ENCODE peak calls at places on chromosomes 11 and 22, in nine cellular contexts. One of them, this sample, is unnamed.
A peak's percentile ranks its signal among the peaks of the same experiment; 100 is the strongest.

GRCh38 chr11:130403301-130403804 is 25.1 kb downstream of the ADAMTS8 start:
- DNase-seq in cardiac fibroblast: peak; percentile 84
- DNase-seq in fibroblast of lung: peak; percentile 94
- DNase-seq in esophagus squamous epithelium: no peak
- DNase-seq in uterus: peak; percentile 69
- DNase-seq in GM12865: no peak
- DNase-seq in astrocyte of the spinal cord: peak; percentile 87
- DNase-seq in AG04450: peak; percentile 90
- DNase-seq in omental fat pad: no peak
- DNase-seq in this sample: peak; percentile 93

GRCh38 chr22:26986884-26987283 is 329.5 kb downstream of the MIAT start:
- DNase-seq in cardiac fibroblast: no peak
- DNase-seq in fibroblast of lung: no peak
- DNase-seq in esophagus squamous epithelium: no peak
- DNase-seq in uterus: no peak
- DNase-seq in GM12865: no peak
- DNase-seq in astrocyte of the spinal cord: no peak
- DNase-seq in AG04450: no peak
- DNase-seq in omental fat pad: no peak
- DNase-seq in this sample: no peak

GRCh38 chr22:24433001-24433867 is 5.8 kb downstream of the ADORA2A start:
- DNase-seq in cardiac fibroblast: no peak
- DNase-seq in fibroblast of lung: no peak
- DNase-seq in esophagus squamous epithelium: no peak
- DNase-seq in uterus: no peak
- DNase-seq in GM12865: no peak
- DNase-seq in astrocyte of the spinal cord: no peak
- DNase-seq in AG04450: no peak
- DNase-seq in omental fat pad: no peak
- DNase-seq in this sample: no peak

GRCh38 chr11:47577460-47578041 is 1.2 kb downstream of the KBTBD4 start:
- DNase-seq in cardiac fibroblast: no peak
- DNase-seq in fibroblast of lung: no peak
- DNase-seq in esophagus squamous epithelium: no peak
- DNase-seq in uterus: no peak
- DNase-seq in GM12865: no peak
- DNase-seq in astrocyte of the spinal cord: no peak
- DNase-seq in AG04450: no peak
- DNase-seq in omental fat pad: no peak
- DNase-seq in this sample: no peak

GRCh38 chr11:121071456-121072236 is 29.4 kb upstream of the TECTA start:
- DNase-seq in cardiac fibroblast: peak; percentile 11
- DNase-seq in fibroblast of lung: no peak
- DNase-seq in esophagus squamous epithelium: no peak
- DNase-seq in uterus: no peak
- DNase-seq in GM12865: no peak
- DNase-seq in astrocyte of the spinal cord: no peak
- DNase-seq in AG04450: no peak
- DNase-seq in omental fat pad: no peak
- DNase-seq in this sample: no peak

GRCh38 chr22:38207898-38208432 is 6.2 kb downstream of the MAFF start:
- DNase-seq in cardiac fibroblast: no peak
- DNase-seq in fibroblast of lung: no peak
- DNase-seq in esophagus squamous epithelium: no peak
- DNase-seq in uterus: no peak
- DNase-seq in GM12865: no peak
- DNase-seq in astrocyte of the spinal cord: no peak
- DNase-seq in AG04450: no peak
- DNase-seq in omental fat pad: no peak
- DNase-seq in this sample: no peak

GRCh38 chr22:46109474-46110003 is 40.8 kb upstream of the PPARA start:
- DNase-seq in cardiac fibroblast: no peak
- DNase-seq in fibroblast of lung: no peak
- DNase-seq in esophagus squamous epithelium: no peak
- DNase-seq in uterus: no peak
- DNase-seq in GM12865: no peak
- DNase-seq in astrocyte of the spinal cord: no peak
- DNase-seq in AG04450: no peak
- DNase-seq in omental fat pad: no peak
- DNase-seq in this sample: no peak

GRCh38 chr11:128848815-128849455 is 18.2 kb downstream of the KCNJ1 start:
- DNase-seq in cardiac fibroblast: peak; percentile 59
- DNase-seq in fibroblast of lung: no peak
- DNase-seq in esophagus squamous epithelium: no peak
- DNase-seq in uterus: no peak
- DNase-seq in GM12865: peak; percentile 71
- DNase-seq in astrocyte of the spinal cord: peak; percentile 22
- DNase-seq in AG04450: no peak
- DNase-seq in omental fat pad: peak; percentile 47
- DNase-seq in this sample: peak; percentile 45

GRCh38 chr11:71999360-71999759 is 651 bp downstream of the IL18BP start:
- DNase-seq in cardiac fibroblast: peak; percentile 70
- DNase-seq in fibroblast of lung: peak; percentile 29
- DNase-seq in esophagus squamous epithelium: no peak
- DNase-seq in uterus: peak; percentile 62
- DNase-seq in GM12865: no peak
- DNase-seq in astrocyte of the spinal cord: peak; percentile 27
- DNase-seq in AG04450: no peak
- DNase-seq in omental fat pad: peak; percentile 22
- DNase-seq in this sample: no peak

GRCh38 chr22:39530692-39531331 is 1.7 kb downstream of the RPS19BP1 start:
- DNase-seq in cardiac fibroblast: peak; percentile 67
- DNase-seq in fibroblast of lung: no peak
- DNase-seq in esophagus squamous epithelium: no peak
- DNase-seq in uterus: no peak
- DNase-seq in GM12865: peak; percentile 67
- DNase-seq in astrocyte of the spinal cord: peak; percentile 36
- DNase-seq in AG04450: no peak
- DNase-seq in omental fat pad: no peak
- DNase-seq in this sample: no peak
- TF ChIP-seq CTCF in cardiac fibroblast: peak; percentile 22
- TF ChIP-seq CTCF in fibroblast of lung: peak; percentile 27
- TF ChIP-seq CTCF in esophagus squamous epithelium: no peak
- TF ChIP-seq CTCF in uterus: no peak
- TF ChIP-seq CTCF in GM12865: peak; percentile 25
- TF ChIP-seq CTCF in astrocyte of the spinal cord: peak; percentile 28
- TF ChIP-seq CTCF in AG04450: peak; percentile 25
- TF ChIP-seq CTCF in omental fat pad: no peak
- TF ChIP-seq CTCF in this sample: no peak

GRCh38 chr11:96524475-96524874 is 134.7 kb downstream of the JRKL start:
- DNase-seq in cardiac fibroblast: peak; percentile 19
- DNase-seq in fibroblast of lung: no peak
- DNase-seq in esophagus squamous epithelium: no peak
- DNase-seq in uterus: no peak
- DNase-seq in GM12865: no peak
- DNase-seq in astrocyte of the spinal cord: peak; percentile 2
- DNase-seq in AG04450: no peak
- DNase-seq in omental fat pad: no peak
- DNase-seq in this sample: no peak
- TF ChIP-seq CTCF in cardiac fibroblast: no peak
- TF ChIP-seq CTCF in fibroblast of lung: no peak
- TF ChIP-seq CTCF in esophagus squamous epithelium: no peak
- TF ChIP-seq CTCF in uterus: no peak
- TF ChIP-seq CTCF in GM12865: no peak
- TF ChIP-seq CTCF in astrocyte of the spinal cord: peak; percentile 13
- TF ChIP-seq CTCF in AG04450: peak; percentile 4
- TF ChIP-seq CTCF in omental fat pad: no peak
- TF ChIP-seq CTCF in this sample: no peak

GRCh38 chr22:32237021-32237420 is 18.1 kb downstream of the SLC5A4 start:
- DNase-seq in cardiac fibroblast: no peak
- DNase-seq in fibroblast of lung: no peak
- DNase-seq in esophagus squamous epithelium: no peak
- DNase-seq in uterus: no peak
- DNase-seq in GM12865: no peak
- DNase-seq in astrocyte of the spinal cord: no peak
- DNase-seq in AG04450: no peak
- DNase-seq in omental fat pad: no peak
- DNase-seq in this sample: no peak
- TF ChIP-seq CTCF in cardiac fibroblast: no peak
- TF ChIP-seq CTCF in fibroblast of lung: no peak
- TF ChIP-seq CTCF in esophagus squamous epithelium: no peak
- TF ChIP-seq CTCF in uterus: no peak
- TF ChIP-seq CTCF in GM12865: no peak
- TF ChIP-seq CTCF in astrocyte of the spinal cord: no peak
- TF ChIP-seq CTCF in AG04450: no peak
- TF ChIP-seq CTCF in omental fat pad: no peak
- TF ChIP-seq CTCF in this sample: no peak

GRCh38 chr11:64038500-64038899 is 2.8 kb downstream of the FLRT1 start:
- DNase-seq in cardiac fibroblast: no peak
- DNase-seq in fibroblast of lung: no peak
- DNase-seq in esophagus squamous epithelium: no peak
- DNase-seq in uterus: no peak
- DNase-seq in GM12865: no peak
- DNase-seq in astrocyte of the spinal cord: no peak
- DNase-seq in AG04450: no peak
- DNase-seq in omental fat pad: no peak
- DNase-seq in this sample: no peak

GRCh38 chr11:64042301-64042700 is 6.6 kb downstream of the FLRT1 start:
- DNase-seq in cardiac fibroblast: no peak
- DNase-seq in fibroblast of lung: no peak
- DNase-seq in esophagus squamous epithelium: no peak
- DNase-seq in uterus: no peak
- DNase-seq in GM12865: no peak
- DNase-seq in astrocyte of the spinal cord: no peak
- DNase-seq in AG04450: no peak
- DNase-seq in omental fat pad: no peak
- DNase-seq in this sample: no peak

GRCh38 chr11:64041846-64042245 is 6.1 kb downstream of the FLRT1 start:
- DNase-seq in cardiac fibroblast: no peak
- DNase-seq in fibroblast of lung: no peak
- DNase-seq in esophagus squamous epithelium: no peak
- DNase-seq in uterus: no peak
- DNase-seq in GM12865: no peak
- DNase-seq in astrocyte of the spinal cord: no peak
- DNase-seq in AG04450: no peak
- DNase-seq in omental fat pad: no peak
- DNase-seq in this sample: no peak

GRCh38 chr11:64039012-64039665 is 3.4 kb downstream of the FLRT1 start:
- DNase-seq in cardiac fibroblast: no peak
- DNase-seq in fibroblast of lung: no peak
- DNase-seq in esophagus squamous epithelium: no peak
- DNase-seq in uterus: no peak
- DNase-seq in GM12865: no peak
- DNase-seq in astrocyte of the spinal cord: no peak
- DNase-seq in AG04450: no peak
- DNase-seq in omental fat pad: no peak
- DNase-seq in this sample: no peak

GRCh38 chr11:64040684-64041267 is 5.0 kb downstream of the FLRT1 start:
- DNase-seq in cardiac fibroblast: no peak
- DNase-seq in fibroblast of lung: no peak
- DNase-seq in esophagus squamous epithelium: no peak
- DNase-seq in uterus: no peak
- DNase-seq in GM12865: peak; percentile 19
- DNase-seq in astrocyte of the spinal cord: no peak
- DNase-seq in AG04450: no peak
- DNase-seq in omental fat pad: no peak
- DNase-seq in this sample: no peak
- TF ChIP-seq CTCF in cardiac fibroblast: peak; percentile 41
- TF ChIP-seq CTCF in fibroblast of lung: peak; percentile 44
- TF ChIP-seq CTCF in esophagus squamous epithelium: no peak
- TF ChIP-seq CTCF in uterus: no peak
- TF ChIP-seq CTCF in GM12865: peak; percentile 30
- TF ChIP-seq CTCF in astrocyte of the spinal cord: peak; percentile 46
- TF ChIP-seq CTCF in AG04450: peak; percentile 42
- TF ChIP-seq CTCF in omental fat pad: no peak
- TF ChIP-seq CTCF in this sample: no peak

GRCh38 chr11:31827458-31828206 is 16.5 kb upstream of the PAX6 start:
- DNase-seq in cardiac fibroblast: no peak
- DNase-seq in fibroblast of lung: peak; percentile 32
- DNase-seq in esophagus squamous epithelium: no peak
- DNase-seq in uterus: no peak
- DNase-seq in GM12865: no peak
- DNase-seq in astrocyte of the spinal cord: no peak
- DNase-seq in AG04450: peak; percentile 34
- DNase-seq in omental fat pad: no peak
- DNase-seq in this sample: no peak

GRCh38 chr11:31824791-31825452 is 13.8 kb upstream of the PAX6 start:
- DNase-seq in cardiac fibroblast: no peak
- DNase-seq in fibroblast of lung: no peak
- DNase-seq in esophagus squamous epithelium: no peak
- DNase-seq in uterus: no peak
- DNase-seq in GM12865: no peak
- DNase-seq in astrocyte of the spinal cord: no peak
- DNase-seq in AG04450: no peak
- DNase-seq in omental fat pad: no peak
- DNase-seq in this sample: no peak

GRCh38 chr11:31826530-31827438 is 15.7 kb upstream of the PAX6 start:
- DNase-seq in cardiac fibroblast: no peak
- DNase-seq in fibroblast of lung: peak; percentile 13
- DNase-seq in esophagus squamous epithelium: no peak
- DNase-seq in uterus: no peak
- DNase-seq in GM12865: no peak
- DNase-seq in astrocyte of the spinal cord: no peak
- DNase-seq in AG04450: no peak
- DNase-seq in omental fat pad: no peak
- DNase-seq in this sample: no peak

GRCh38 chr11:31823372-31824371 is 12.6 kb upstream of the PAX6 start:
- DNase-seq in cardiac fibroblast: no peak
- DNase-seq in fibroblast of lung: no peak
- DNase-seq in esophagus squamous epithelium: no peak
- DNase-seq in uterus: no peak
- DNase-seq in GM12865: no peak
- DNase-seq in astrocyte of the spinal cord: no peak
- DNase-seq in AG04450: no peak
- DNase-seq in omental fat pad: no peak
- DNase-seq in this sample: no peak

GRCh38 chr11:31825453-31826391 is 14.6 kb upstream of the PAX6 start:
- DNase-seq in cardiac fibroblast: no peak
- DNase-seq in fibroblast of lung: no peak
- DNase-seq in esophagus squamous epithelium: no peak
- DNase-seq in uterus: no peak
- DNase-seq in GM12865: no peak
- DNase-seq in astrocyte of the spinal cord: no peak
- DNase-seq in AG04450: no peak
- DNase-seq in omental fat pad: no peak
- DNase-seq in this sample: no peak
- TF ChIP-seq CTCF in cardiac fibroblast: no peak
- TF ChIP-seq CTCF in fibroblast of lung: no peak
- TF ChIP-seq CTCF in esophagus squamous epithelium: no peak
- TF ChIP-seq CTCF in uterus: no peak
- TF ChIP-seq CTCF in GM12865: no peak
- TF ChIP-seq CTCF in astrocyte of the spinal cord: no peak
- TF ChIP-seq CTCF in AG04450: no peak
- TF ChIP-seq CTCF in omental fat pad: no peak
- TF ChIP-seq CTCF in this sample: no peak